ENCODE peak calls at places on chromosomes 16 and 17, in four cellular contexts. W is dorsolateral prefrontal cortex, N is astrocyte of the cerebellum, E is epithelial cell of proximal tubule. B is an unnamed sample.

GRCh38 chr17:40518401-40519088 is 17.1 kb upstream of the TNS4 start:
- DNase-seq in E (no peak), N (no peak), W (no peak), B (no peak)

GRCh38 chr17:49013311-49014205 is 16.4 kb downstream of the IGF2BP1 start:
- DNase-seq in N (no peak), W (no peak), E (no peak), B (no peak)

GRCh38 chr16:10080031-10080772 is 102.0 kb downstream of the GRIN2A start:
- DNase-seq in W (peak), E (no peak), N (peak), B (peak)

GRCh38 chr17:81905424-81905875 is 3.4 kb downstream of the NPB start:
- DNase-seq in E (no peak), N (no peak), W (no peak), B (no peak)

GRCh38 chr17:72423718-72424117 is 302.9 kb downstream of the SOX9 start:
- DNase-seq in W (no peak), N (no peak), E (no peak), B (no peak)

GRCh38 chr17:51819341-51819740 is 339.2 kb downstream of the CA10 start:
- DNase-seq in E (no peak), N (no peak), W (no peak), B (no peak)

GRCh38 chr17:7825206-7825980 is 8.6 kb upstream of the KDM6B start:
- DNase-seq in N (no peak), E (no peak), W (peak), B (no peak)

GRCh38 chr16:86740817-86741799 is 162.8 kb downstream of the FOXL1 start:
- DNase-seq in N (peak), W (no peak), E (no peak), B (peak)

GRCh38 chr17:71703701-71704100 is 417.1 kb upstream of the SOX9 start:
- DNase-seq in N (peak), W (no peak), E (no peak), B (no peak)

GRCh38 chr17:39777534-39778365 is 40.0 kb downstream of the GRB7 start:
- DNase-seq in E (no peak), W (no peak), N (no peak), B (no peak)

GRCh38 chr17:75684924-75685323 is 17.8 kb downstream of the SAP30BP start:
- DNase-seq in E (no peak), N (no peak), W (peak), B (no peak)

GRCh38 chr16:85046472-85046916 is 18.9 kb downstream of the KIAA0513 start:
- DNase-seq in W (no peak), E (no peak), N (no peak), B (no peak)

GRCh38 chr17:30170415-30170987 is 53.9 kb downstream of the NSRP1 start:
- DNase-seq in W (no peak), E (no peak), N (no peak), B (no peak)

GRCh38 chr17:69015631-69016030 is 45.1 kb downstream of the ABCA9 start:
- DNase-seq in N (no peak), W (no peak), E (no peak), B (no peak)
- TF ChIP-seq CTCF in N (no peak), W (no peak), E (no peak), B (no peak)

GRCh38 chr17:27354491-27355081 is 60.7 kb downstream of the WSB1 start:
- DNase-seq in E (no peak), W (no peak), N (no peak), B (no peak)
- H3K4me3 ChIP-seq in E (peak), W (peak), N (no peak), B (no peak)

DNA sequence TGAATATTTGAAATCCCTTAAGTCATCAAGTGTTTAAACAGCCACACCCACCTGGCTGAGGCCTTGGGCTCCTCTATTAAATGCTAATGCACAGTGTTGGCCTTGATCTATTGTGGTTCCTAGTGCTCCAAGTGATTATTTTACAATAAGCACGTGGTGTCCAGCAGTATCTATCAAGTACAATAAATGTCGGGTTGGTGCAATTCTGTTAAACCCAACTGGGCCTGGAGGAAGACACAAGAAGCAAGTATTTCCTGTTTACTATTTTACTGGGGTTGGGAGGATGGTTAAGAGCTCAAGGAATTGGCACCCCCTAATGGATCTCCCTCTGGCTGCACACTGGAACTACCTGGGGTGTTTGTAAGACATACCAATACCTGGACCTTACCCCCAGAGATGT is 72.1 kb upstream of the HNF1B start:
- DNase-seq in E (no peak), W (no peak), N (no peak), B (no peak)
- TF ChIP-seq CTCF in E (no peak), W (no peak), N (no peak), B (no peak)

GRCh38 chr16:3035289-3035971 is 1.3 kb downstream of the BICDL2 start:
- DNase-seq in N (no peak), E (no peak), W (no peak), B (no peak)
- H3K4me3 ChIP-seq in N (no peak), E (no peak), W (no peak), B (no peak)

DNA sequence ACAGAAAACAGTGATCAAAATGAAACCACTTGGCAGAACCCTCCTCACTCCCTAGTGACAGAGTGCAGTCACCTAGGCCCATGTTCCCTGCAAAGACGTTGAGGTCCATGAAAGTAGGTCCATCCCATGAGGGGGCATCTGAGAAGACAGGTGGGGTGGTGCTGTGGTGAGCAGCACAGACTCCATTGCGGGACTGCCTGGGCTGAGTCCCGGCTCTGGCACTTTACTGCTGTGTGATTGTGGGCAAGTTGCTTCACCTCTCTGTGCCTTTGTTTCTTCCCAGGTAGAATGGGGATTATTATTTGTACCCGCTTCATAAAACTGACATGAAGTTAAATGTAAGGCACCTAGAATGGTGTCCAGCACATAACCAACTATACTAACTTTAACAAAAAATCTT is 23.5 kb upstream of the RHOT1 start:
- DNase-seq in W (no peak), E (no peak), N (no peak), B (no peak)
- TF ChIP-seq CTCF in W (no peak), E (no peak), N (no peak), B (no peak)